ENCODE peak calls at places on chromosome 4, in seven cellular contexts. Y, M, G, E, O, X and U are unnamed samples.
A peak's percentile ranks its signal among the peaks of the same experiment; 100 is the strongest.

GRCh38 chr4:84235131-84235530 is 264.0 kb downstream of the NKX6-1 start:
- DNase-seq in Y (no peak), M (no peak), G (no peak), E (no peak), O (no peak), X (no peak), U (no peak)

GRCh38 chr4:41257257-41257900 is 651 bp downstream of the UCHL1 start:
- DNase-seq in Y (peak; percentile 85), M (no peak), G (peak; percentile 79), E (no peak), O (peak; percentile 9), X (peak; percentile 64), U (no peak)

GRCh38 chr4:121358473-121358872 is 22.3 kb downstream of the QRFPR start:
- DNase-seq in Y (peak; percentile 73), M (no peak), G (no peak), E (no peak), O (no peak), X (no peak), U (no peak)

GRCh38 chr4:153643406-153644016 is 40.6 kb upstream of the TLR2 start:
- DNase-seq in Y (peak; percentile 59), M (no peak), G (peak; percentile 60), E (no peak), O (peak; percentile 39), X (no peak), U (no peak)

GRCh38 chr4:140980426-140981200 is 152.7 kb downstream of the RNF150 start:
- DNase-seq in Y (no peak), M (no peak), G (no peak), E (no peak), O (no peak), X (no peak), U (no peak)

GRCh38 chr4:146243141-146243882 is 29.0 kb downstream of the REELD1 start:
- DNase-seq in Y (peak; percentile 45), M (no peak), G (peak; percentile 17), E (peak; percentile 48), O (peak; percentile 33), X (peak; percentile 37), U (no peak)

GRCh38 chr4:96205143-96205542 is 365.2 kb downstream of the PDHA2 start:
- DNase-seq in Y (no peak), M (no peak), G (no peak), E (no peak), O (no peak), X (no peak), U (no peak)

GRCh38 chr4:72876946-72877345 is 192.6 kb downstream of the COX18 start:
- DNase-seq in Y (no peak), M (no peak), G (no peak), E (no peak), O (no peak), X (no peak), U (no peak)

GRCh38 chr4:29549308-29549707 is 1170.9 kb upstream of the PCDH7 start:
- DNase-seq in Y (no peak), M (no peak), G (no peak), E (no peak), O (no peak), X (no peak), U (no peak)

GRCh38 chr4:1767770-1768366 is 25.2 kb upstream of the FGFR3 start:
- DNase-seq in Y (peak; percentile 71), M (no peak), G (peak; percentile 68), E (peak; percentile 39), O (no peak), X (peak; percentile 59), U (no peak)

GRCh38 chr4:153523941-153524386 is 57.8 kb downstream of the TMEM131L start:
- DNase-seq in Y (no peak), M (no peak), G (no peak), E (no peak), O (no peak), X (no peak), U (no peak)

GRCh38 chr4:30721353-30722091 is 1.4 kb downstream of the PCDH7 start:
- DNase-seq in Y (peak; percentile 37), M (no peak), G (peak; percentile 12), E (no peak), O (no peak), X (peak; percentile 69), U (no peak)

GRCh38 chr4:135032670-135033069 is 831.1 kb upstream of the PABPC4L start:
- DNase-seq in Y (no peak), M (no peak), G (no peak), E (no peak), O (no peak), X (no peak), U (no peak)

GRCh38 chr4:98833384-98833783 is 95.5 kb downstream of the EIF4E start:
- DNase-seq in Y (peak; percentile 6), M (no peak), G (no peak), E (no peak), O (no peak), X (no peak), U (no peak)

GRCh38 chr4:7945709-7946380 is 6.2 kb upstream of the AFAP1 start:
- DNase-seq in Y (no peak), M (no peak), G (no peak), E (no peak), O (no peak), X (no peak), U (no peak)

GRCh38 chr4:94801016-94801415 is 43.3 kb downstream of the BMPR1B start:
- DNase-seq in Y (no peak), M (no peak), G (no peak), E (no peak), O (no peak), X (no peak), U (no peak)

GRCh38 chr4:145340071-145340695 is 141.5 kb upstream of the SMAD1 start:
- DNase-seq in Y (no peak), M (no peak), G (no peak), E (no peak), O (no peak), X (no peak), U (no peak)

GRCh38 chr4:184456337-184456736 is 18.0 kb downstream of the IRF2 start:
- DNase-seq in Y (no peak), M (no peak), G (no peak), E (no peak), O (no peak), X (no peak), U (no peak)

GRCh38 chr4:28799696-28800095 is 1920.5 kb upstream of the PCDH7 start:
- DNase-seq in Y (no peak), M (no peak), G (no peak), E (no peak), O (no peak), X (no peak), U (no peak)

GRCh38 chr4:141193516-141193915 is 27.2 kb upstream of the ZNF330 start:
- DNase-seq in Y (no peak), M (no peak), G (no peak), E (no peak), O (no peak), X (no peak), U (no peak)

GRCh38 chr4:31045724-31046318 is 325.7 kb downstream of the PCDH7 start:
- DNase-seq in Y (peak; percentile 1), M (no peak), G (peak; percentile 15), E (no peak), O (no peak), X (no peak), U (no peak)

GRCh38 chr4:186702297-186702696 is 21.4 kb downstream of the FAT1 start:
- DNase-seq in Y (no peak), M (no peak), G (no peak), E (no peak), O (no peak), X (no peak), U (no peak)